ENCODE peak calls at places on chromosomes 3 and 15, in five cellular contexts. B, M, O, G and E are unnamed samples.

GRCh38 chr3:87186631-87187159 is 40.4 kb upstream of the CHMP2B start:
- DNase-seq in B (peak; percentile 17), M (no peak), O (no peak), G (no peak), E (no peak)

GRCh38 chr3:72680766-72681165 is 167.5 kb downstream of the SHQ1 start:
- DNase-seq in B (no peak), M (no peak), O (no peak), G (no peak), E (no peak)

GRCh38 chr3:45503904-45504651 is 90.5 kb upstream of the LIMD1 start:
- DNase-seq in B (no peak), M (no peak), O (no peak), G (no peak), E (no peak)

GRCh38 chr15:34726407-34727100 is 28.2 kb downstream of the GJD2 start:
- DNase-seq in B (peak; percentile 84), M (no peak), O (no peak), G (no peak), E (no peak)

GRCh38 chr3:110881069-110881468 is 190.5 kb upstream of the NECTIN3 start:
- DNase-seq in B (peak; percentile 56), M (peak; percentile 46), O (peak; percentile 52), G (peak; percentile 8), E (no peak)

GRCh38 chr3:129413687-129414506 is 14.5 kb downstream of the EFCAB12 start:
- DNase-seq in B (no peak), M (peak; percentile 77), O (no peak), G (no peak), E (no peak)

GRCh38 chr15:35243758-35244157 is 158.7 kb upstream of the NANOGP8 start:
- DNase-seq in B (no peak), M (no peak), O (no peak), G (no peak), E (no peak)

GRCh38 chr3:113747719-113748046 is 848 bp downstream of the ATP6V1A start:
- DNase-seq in B (no peak), M (no peak), O (no peak), G (peak; percentile 18), E (no peak)

GRCh38 chr15:79339588-79340314 is 28.8 kb downstream of the TMED3 start:
- DNase-seq in B (peak; percentile 78), M (peak; percentile 68), O (no peak), G (peak; percentile 47), E (no peak)

GRCh38 chr15:23467110-23467600 is 20.1 kb upstream of the GOLGA6L2 start:
- DNase-seq in B (peak; percentile 58), M (peak; percentile 39), O (no peak), G (peak; percentile 14), E (no peak)

GRCh38 chr3:52606373-52607085 is 70.1 kb downstream of the UQCC5 start:
- DNase-seq in B (no peak), M (peak; percentile 34), O (no peak), G (no peak), E (no peak)

GRCh38 chr15:72796515-72797337 is 13.2 kb upstream of the ADPGK start:
- DNase-seq in B (peak; percentile 80), M (peak; percentile 77), O (peak; percentile 65), G (peak; percentile 40), E (peak; percentile 47)

GRCh38 chr3:72692959-72693518 is 155.2 kb downstream of the SHQ1 start:
- DNase-seq in B (peak; percentile 29), M (peak; percentile 65), O (no peak), G (no peak), E (no peak)

GRCh38 chr3:112773864-112774263 is 72.8 kb downstream of the CD200R1L start:
- DNase-seq in B (no peak), M (no peak), O (peak; percentile 77), G (peak; percentile 33), E (peak; percentile 73)

GRCh38 chr3:178392553-178392952 is 143.7 kb upstream of the KCNMB2 start:
- DNase-seq in B (no peak), M (no peak), O (no peak), G (no peak), E (no peak)

DNA sequence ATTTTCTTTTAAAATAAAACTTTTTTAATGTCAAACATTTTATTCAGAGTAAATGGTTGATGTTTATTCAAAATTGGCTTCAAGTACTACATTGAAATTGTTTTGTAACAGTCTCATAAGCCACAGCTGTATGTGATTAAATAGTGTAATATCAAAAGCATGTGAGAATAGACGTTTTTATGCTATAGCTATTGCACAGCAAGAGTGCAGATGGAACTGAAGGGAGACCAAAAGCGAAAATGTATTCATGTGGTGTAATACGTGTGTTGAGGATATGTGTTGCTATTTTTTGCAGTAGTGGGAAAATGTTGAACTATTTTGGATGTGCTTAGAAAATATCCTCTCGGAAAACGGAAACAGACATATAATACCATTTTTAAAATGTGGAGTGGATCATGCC is 6.0 kb downstream of the RBMS3 start:
- DNase-seq in B (no peak), M (no peak), O (no peak), G (no peak), E (no peak)
- H3K4me1 ChIP-seq in B (peaks cover 78% of the 10 kb centered on the region), M (no peaks in the 10 kb centered on the region), O (no peaks in the 10 kb centered on the region), G (peaks cover 25% of the 10 kb centered on the region), E (peaks cover 5% of the 10 kb centered on the region)

GRCh38 chr15:40990080-40990479 is 36.8 kb downstream of the CHAC1 start:
- DNase-seq in B (no peak), M (no peak), O (no peak), G (no peak), E (no peak)

GRCh38 chr15:40992825-40993224 is 39.6 kb downstream of the CHAC1 start:
- DNase-seq in B (no peak), M (no peak), O (no peak), G (no peak), E (no peak)

GRCh38 chr15:40991355-40991754 is 38.1 kb downstream of the CHAC1 start:
- DNase-seq in B (no peak), M (no peak), O (no peak), G (no peak), E (no peak)

GRCh38 chr15:40990789-40991188 is 37.5 kb downstream of the CHAC1 start:
- DNase-seq in B (no peak), M (no peak), O (no peak), G (no peak), E (no peak)

GRCh38 chr15:40992241-40992741 is 39.0 kb downstream of the CHAC1 start:
- DNase-seq in B (no peak), M (no peak), O (no peak), G (no peak), E (no peak)
- H3K36me3 ChIP-seq in B (peaks cover 22% of the 10 kb centered on the region), M (no peaks in the 10 kb centered on the region), O (no peaks in the 10 kb centered on the region), G (peaks cover 85% of the 10 kb centered on the region), E (peaks cover 27% of the 10 kb centered on the region)

GRCh38 chr3:37625690-37626089 is 236.0 kb upstream of the CTDSPL start:
- DNase-seq in B (no peak), M (no peak), O (no peak), G (no peak), E (no peak)
- H3K4me1 ChIP-seq in B (no peaks in the 10 kb centered on the region), M (no peaks in the 10 kb centered on the region), O (no peaks in the 10 kb centered on the region), G (no peaks in the 10 kb centered on the region), E (no peaks in the 10 kb centered on the region)

GRCh38 chr15:63555520-63555919 is 41.7 kb upstream of the FBXL22 start:
- DNase-seq in B (no peak), M (no peak), O (no peak), G (no peak), E (no peak)

GRCh38 chr15:63554337-63554927 is 42.8 kb upstream of the FBXL22 start:
- DNase-seq in B (no peak), M (no peak), O (no peak), G (no peak), E (no peak)

GRCh38 chr15:63556736-63557135 is 40.5 kb upstream of the FBXL22 start:
- DNase-seq in B (no peak), M (no peak), O (no peak), G (no peak), E (no peak)

GRCh38 chr15:63553388-63553791 is 43.8 kb upstream of the FBXL22 start:
- DNase-seq in B (peak; percentile 67), M (peak; percentile 57), O (no peak), G (no peak), E (no peak)

GRCh38 chr15:63556246-63556645 is 40.9 kb upstream of the FBXL22 start:
- DNase-seq in B (no peak), M (no peak), O (no peak), G (no peak), E (no peak)
- H3K36me3 ChIP-seq in B (no peaks in the 10 kb centered on the region), M (no peaks in the 10 kb centered on the region), O (no peaks in the 10 kb centered on the region), G (peaks cover 71% of the 10 kb centered on the region), E (peaks cover 28% of the 10 kb centered on the region)

DNA sequence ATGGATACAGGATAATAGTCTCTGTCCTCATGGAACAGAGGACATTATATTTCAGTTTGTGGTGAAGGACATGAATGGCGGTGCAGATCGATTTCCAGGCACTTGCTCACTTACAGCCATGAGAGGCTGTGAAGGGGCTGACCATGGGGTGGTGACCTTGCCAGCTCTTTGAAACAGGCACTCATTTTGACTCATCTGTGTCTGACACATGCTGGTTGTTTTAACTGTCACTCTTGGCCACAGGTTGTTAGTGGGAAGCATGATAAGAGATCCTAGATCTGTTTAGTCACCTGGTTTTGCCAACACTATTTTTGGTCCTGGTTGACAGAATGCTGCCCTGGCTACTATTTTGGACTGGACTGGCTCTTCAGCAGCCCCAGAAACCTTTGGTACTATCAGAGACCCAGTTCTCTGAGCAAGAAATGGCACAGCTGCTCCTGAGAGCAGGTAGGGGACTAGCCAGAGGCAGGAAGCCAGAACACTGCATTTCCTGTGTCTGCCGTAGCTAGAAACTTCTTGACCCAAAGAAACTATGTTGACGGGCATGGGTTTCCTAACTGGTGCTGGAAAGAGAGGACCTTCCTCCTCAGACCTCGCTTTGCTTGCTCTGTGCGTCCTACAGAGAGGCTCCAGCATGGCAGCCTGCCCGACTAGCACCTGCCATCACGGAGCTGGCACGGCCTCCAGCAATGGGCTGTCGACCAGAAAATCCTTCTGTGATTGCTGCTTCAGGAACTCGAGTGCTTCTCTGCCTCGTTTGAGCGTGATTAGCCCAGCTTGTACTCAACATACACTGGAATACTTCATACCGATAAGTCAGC is 6.3 kb downstream of the PXYLP1 start:
- DNase-seq in B (no peak), M (no peak), O (no peak), G (no peak), E (no peak)
- H3K4me1 ChIP-seq in B (peaks cover 20% of the 10 kb centered on the region), M (peaks cover 7% of the 10 kb centered on the region), O (no peaks in the 10 kb centered on the region), G (no peaks in the 10 kb centered on the region), E (peaks cover 36% of the 10 kb centered on the region)

GRCh38 chr3:13081603-13082360 is 8.6 kb upstream of the IQSEC1 start:
- DNase-seq in B (no peak), M (no peak), O (no peak), G (no peak), E (no peak)
- H3K36me3 ChIP-seq in B (no peaks in the 10 kb centered on the region), M (no peaks in the 10 kb centered on the region), O (no peaks in the 10 kb centered on the region), G (no peaks in the 10 kb centered on the region), E (no peaks in the 10 kb centered on the region)

GRCh38 chr15:90931737-90932659 is at the start of gene HDDC3:
- DNase-seq in B (peak; percentile 95), M (peak; percentile 94), O (peak; percentile 95), G (peak; percentile 95), E (peak; percentile 88)
- H3K4me1 ChIP-seq in B (peaks cover 23% of the 10 kb centered on the region), M (peaks cover 11% of the 10 kb centered on the region), O (peaks cover 18% of the 10 kb centered on the region), G (peaks cover 61% of the 10 kb centered on the region), E (peaks cover 58% of the 10 kb centered on the region)

DNA sequence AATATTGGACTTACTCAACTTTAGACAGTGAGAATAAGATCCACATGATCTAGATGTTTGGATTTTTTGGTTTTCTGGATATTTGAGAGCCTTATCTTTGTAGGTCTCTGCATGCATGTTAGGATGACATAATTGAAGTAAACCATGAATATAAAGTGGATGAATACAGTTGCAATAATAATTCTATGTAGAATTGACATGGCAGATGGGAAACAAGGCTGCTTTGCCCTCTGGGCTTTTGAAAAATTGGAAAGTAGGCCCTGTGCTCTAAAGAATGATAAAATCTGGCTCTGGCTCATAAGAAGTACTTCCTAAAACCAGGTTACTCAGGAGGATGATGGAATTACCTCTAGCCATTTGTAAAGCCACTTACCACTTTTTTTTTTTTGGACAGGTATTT is 86.9 kb downstream of the ZNF609 start:
- DNase-seq in B (no peak), M (no peak), O (no peak), G (no peak), E (no peak)
- H3K36me3 ChIP-seq in B (no peaks in the 10 kb centered on the region), M (peaks cover 4% of the 10 kb centered on the region), O (no peaks in the 10 kb centered on the region), G (no peaks in the 10 kb centered on the region), E (no peaks in the 10 kb centered on the region)